ENCODE peak calls at places on chromosomes 16 and 17, in nine cellular contexts. One of them, this sample, is unnamed.

GRCh38 chr17:70168979-70169706 is at the start of gene KCNJ2:
- DNase-seq in A549: peak; percentile 85
- DNase-seq in transverse colon: peak; percentile 91
- DNase-seq in stomach: peak; percentile 92
- DNase-seq in tibial nerve: peak; percentile 64
- DNase-seq in GM12878: no peak
- DNase-seq in sigmoid colon: peak; percentile 91
- DNase-seq in esophagus muscularis mucosa: peak; percentile 95
- DNase-seq in H1: peak; percentile 88
- DNase-seq in this sample: peak; percentile 88

GRCh38 chr16:29899516-29900101 is at the start of gene SEZ6L2:
- DNase-seq in A549: peak; percentile 89
- DNase-seq in transverse colon: peak; percentile 86
- DNase-seq in stomach: peak; percentile 89
- DNase-seq in tibial nerve: no peak
- DNase-seq in GM12878: no peak
- DNase-seq in sigmoid colon: no peak
- DNase-seq in esophagus muscularis mucosa: no peak
- DNase-seq in H1: peak; percentile 95
- DNase-seq in this sample: no peak

GRCh38 chr16:88358033-88358481 is 24.7 kb upstream of the ZNF469 start:
- DNase-seq in A549: no peak
- DNase-seq in transverse colon: no peak
- DNase-seq in stomach: no peak
- DNase-seq in tibial nerve: no peak
- DNase-seq in GM12878: no peak
- DNase-seq in sigmoid colon: peak; percentile 59
- DNase-seq in esophagus muscularis mucosa: no peak
- DNase-seq in H1: no peak
- DNase-seq in this sample: no peak

GRCh38 chr17:50206604-50207293 is 5.3 kb upstream of the COL1A1 start:
- DNase-seq in A549: no peak
- DNase-seq in transverse colon: peak; percentile 35
- DNase-seq in stomach: no peak
- DNase-seq in tibial nerve: peak; percentile 43
- DNase-seq in GM12878: no peak
- DNase-seq in sigmoid colon: peak; percentile 87
- DNase-seq in esophagus muscularis mucosa: no peak
- DNase-seq in H1: peak; percentile 83
- DNase-seq in this sample: peak; percentile 75

GRCh38 chr16:53091508-53092211 is 36.9 kb downstream of the CHD9 start:
- DNase-seq in A549: no peak
- DNase-seq in transverse colon: peak; percentile 42
- DNase-seq in stomach: peak; percentile 27
- DNase-seq in tibial nerve: no peak
- DNase-seq in GM12878: peak; percentile 72
- DNase-seq in sigmoid colon: peak; percentile 85
- DNase-seq in esophagus muscularis mucosa: no peak
- DNase-seq in H1: no peak
- DNase-seq in this sample: peak; percentile 43

GRCh38 chr17:42832934-42833770 is at the start of gene PSME3:
- DNase-seq in A549: peak; percentile 96
- DNase-seq in transverse colon: peak; percentile 93
- DNase-seq in stomach: peak; percentile 93
- DNase-seq in tibial nerve: peak; percentile 65
- DNase-seq in GM12878: peak; percentile 59
- DNase-seq in sigmoid colon: peak; percentile 94
- DNase-seq in esophagus muscularis mucosa: peak; percentile 97
- DNase-seq in H1: peak; percentile 96
- DNase-seq in this sample: peak; percentile 89

GRCh38 chr16:87457724-87458423 is 35.0 kb downstream of the ZCCHC14 start:
- DNase-seq in A549: no peak
- DNase-seq in transverse colon: no peak
- DNase-seq in stomach: no peak
- DNase-seq in tibial nerve: no peak
- DNase-seq in GM12878: peak; percentile 38
- DNase-seq in sigmoid colon: no peak
- DNase-seq in esophagus muscularis mucosa: no peak
- DNase-seq in H1: no peak
- DNase-seq in this sample: no peak

GRCh38 chr17:61349350-61349749 is 50.3 kb upstream of the TBX2 start:
- DNase-seq in A549: no peak
- DNase-seq in transverse colon: no peak
- DNase-seq in stomach: no peak
- DNase-seq in tibial nerve: no peak
- DNase-seq in GM12878: no peak
- DNase-seq in sigmoid colon: no peak
- DNase-seq in esophagus muscularis mucosa: no peak
- DNase-seq in H1: no peak
- DNase-seq in this sample: no peak

GRCh38 chr17:72838581-72838980 is 253.9 kb downstream of the SLC39A11 start:
- DNase-seq in A549: no peak
- DNase-seq in transverse colon: no peak
- DNase-seq in stomach: no peak
- DNase-seq in tibial nerve: no peak
- DNase-seq in GM12878: no peak
- DNase-seq in sigmoid colon: no peak
- DNase-seq in esophagus muscularis mucosa: no peak
- DNase-seq in H1: no peak
- DNase-seq in this sample: no peak

GRCh38 chr17:62876664-62877411 is 68.7 kb upstream of the MARCHF10 start:
- DNase-seq in A549: no peak
- DNase-seq in transverse colon: no peak
- DNase-seq in stomach: no peak
- DNase-seq in tibial nerve: no peak
- DNase-seq in GM12878: no peak
- DNase-seq in sigmoid colon: no peak
- DNase-seq in esophagus muscularis mucosa: no peak
- DNase-seq in H1: no peak
- DNase-seq in this sample: no peak

GRCh38 chr17:70369296-70369855 is 200.0 kb downstream of the KCNJ2 start:
- DNase-seq in A549: no peak
- DNase-seq in transverse colon: no peak
- DNase-seq in stomach: no peak
- DNase-seq in tibial nerve: no peak
- DNase-seq in GM12878: no peak
- DNase-seq in sigmoid colon: no peak
- DNase-seq in esophagus muscularis mucosa: no peak
- DNase-seq in H1: no peak
- DNase-seq in this sample: no peak

GRCh38 chr16:88744520-88744835 is 38.2 kb downstream of the CTU2 start:
- DNase-seq in A549: no peak
- DNase-seq in transverse colon: no peak
- DNase-seq in stomach: no peak
- DNase-seq in tibial nerve: no peak
- DNase-seq in GM12878: no peak
- DNase-seq in sigmoid colon: no peak
- DNase-seq in esophagus muscularis mucosa: no peak
- DNase-seq in H1: no peak
- DNase-seq in this sample: no peak

DNA sequence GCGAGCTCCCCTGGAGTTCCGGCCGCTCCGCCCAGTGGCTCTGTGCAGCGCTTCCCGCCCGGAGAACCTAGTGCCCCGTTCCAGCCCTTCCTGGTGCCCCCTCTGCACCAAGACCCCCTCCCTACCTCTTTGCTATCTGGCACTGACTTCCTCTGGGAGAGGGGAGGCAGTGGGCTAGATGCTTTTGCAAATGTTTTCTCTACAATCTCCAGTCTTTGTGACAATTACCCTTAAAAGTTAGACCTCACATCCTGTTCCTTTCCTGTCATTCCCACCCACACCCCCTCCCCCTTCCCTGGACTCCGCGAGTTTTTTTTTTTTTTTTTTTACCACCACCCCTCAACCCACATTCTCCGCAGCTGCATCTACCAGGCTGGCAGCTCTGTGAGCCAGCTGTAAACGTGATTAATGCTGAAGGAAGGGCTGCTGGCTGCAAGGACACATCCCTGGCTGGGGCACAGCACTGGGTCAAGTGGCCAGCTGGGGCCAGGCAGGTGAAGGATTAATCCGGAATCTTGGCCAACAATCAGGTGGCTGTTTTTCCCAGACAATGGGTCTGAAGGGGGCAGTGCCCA is 101.5 kb downstream of the MGAT5B start:
- DNase-seq in A549: no peak
- DNase-seq in transverse colon: no peak
- DNase-seq in stomach: no peak
- DNase-seq in tibial nerve: no peak
- DNase-seq in GM12878: no peak
- DNase-seq in sigmoid colon: no peak
- DNase-seq in esophagus muscularis mucosa: no peak
- DNase-seq in H1: peak; percentile 86
- DNase-seq in this sample: no peak
- TF ChIP-seq EP300 in A549: no peak
- TF ChIP-seq EP300 in transverse colon: no peak
- TF ChIP-seq EP300 in stomach: no peak
- TF ChIP-seq EP300 in tibial nerve: no peak
- TF ChIP-seq EP300 in GM12878: no peak
- TF ChIP-seq EP300 in sigmoid colon: no peak
- TF ChIP-seq EP300 in esophagus muscularis mucosa: no peak
- TF ChIP-seq EP300 in H1: no peak
- TF ChIP-seq EP300 in this sample: no peak

GRCh38 chr17:18855831-18856624 is 1.9 kb upstream of the PRPSAP2 start:
- DNase-seq in A549: peak; percentile 97
- DNase-seq in transverse colon: peak; percentile 94
- DNase-seq in stomach: peak; percentile 94
- DNase-seq in tibial nerve: peak; percentile 86
- DNase-seq in GM12878: peak; percentile 80
- DNase-seq in sigmoid colon: peak; percentile 98
- DNase-seq in esophagus muscularis mucosa: peak; percentile 98
- DNase-seq in H1: peak; percentile 85
- DNase-seq in this sample: peak; percentile 91

GRCh38 chr17:18860161-18860972 is 2.4 kb downstream of the PRPSAP2 start:
- DNase-seq in A549: no peak
- DNase-seq in transverse colon: no peak
- DNase-seq in stomach: no peak
- DNase-seq in tibial nerve: no peak
- DNase-seq in GM12878: peak; percentile 79
- DNase-seq in sigmoid colon: no peak
- DNase-seq in esophagus muscularis mucosa: no peak
- DNase-seq in H1: no peak
- DNase-seq in this sample: no peak

GRCh38 chr17:18859256-18859655 is 1.3 kb downstream of the PRPSAP2 start:
- DNase-seq in A549: no peak
- DNase-seq in transverse colon: no peak
- DNase-seq in stomach: no peak
- DNase-seq in tibial nerve: no peak
- DNase-seq in GM12878: no peak
- DNase-seq in sigmoid colon: no peak
- DNase-seq in esophagus muscularis mucosa: no peak
- DNase-seq in H1: peak; percentile 32
- DNase-seq in this sample: no peak

GRCh38 chr17:18858567-18859245 is 775 bp downstream of the PRPSAP2 start:
- DNase-seq in A549: no peak
- DNase-seq in transverse colon: no peak
- DNase-seq in stomach: no peak
- DNase-seq in tibial nerve: no peak
- DNase-seq in GM12878: no peak
- DNase-seq in sigmoid colon: no peak
- DNase-seq in esophagus muscularis mucosa: no peak
- DNase-seq in H1: no peak
- DNase-seq in this sample: no peak

GRCh38 chr17:18857864-18858566 is at the start of gene PRPSAP2:
- DNase-seq in A549: peak; percentile 96
- DNase-seq in transverse colon: peak; percentile 98
- DNase-seq in stomach: peak; percentile 98
- DNase-seq in tibial nerve: peak; percentile 93
- DNase-seq in GM12878: peak; percentile 82
- DNase-seq in sigmoid colon: peak; percentile 98
- DNase-seq in esophagus muscularis mucosa: peak; percentile 99
- DNase-seq in H1: peak; percentile 93
- DNase-seq in this sample: peak; percentile 95
- TF ChIP-seq POLR2A in A549: peak; percentile 70
- TF ChIP-seq POLR2A in transverse colon: peak; percentile 42
- TF ChIP-seq POLR2A in stomach: no peak
- TF ChIP-seq POLR2A in tibial nerve: peak; percentile 39
- TF ChIP-seq POLR2A in GM12878: peak; percentile 74
- TF ChIP-seq POLR2A in sigmoid colon: no peak
- TF ChIP-seq POLR2A in esophagus muscularis mucosa: no peak
- TF ChIP-seq POLR2A in H1: peak; percentile 86
- TF ChIP-seq POLR2A in this sample: no peak

GRCh38 chr16:57938484-57938883 is 32.4 kb downstream of the CNGB1 start:
- DNase-seq in A549: no peak
- DNase-seq in transverse colon: no peak
- DNase-seq in stomach: no peak
- DNase-seq in tibial nerve: no peak
- DNase-seq in GM12878: no peak
- DNase-seq in sigmoid colon: no peak
- DNase-seq in esophagus muscularis mucosa: no peak
- DNase-seq in H1: no peak
- DNase-seq in this sample: no peak
- H3K27ac ChIP-seq in A549: no peak overlapping the region
- H3K27ac ChIP-seq in transverse colon: no peak overlapping the region
- H3K27ac ChIP-seq in stomach: no peak overlapping the region
- H3K27ac ChIP-seq in tibial nerve: no peak overlapping the region
- H3K27ac ChIP-seq in GM12878: no peak overlapping the region
- H3K27ac ChIP-seq in sigmoid colon: no peak overlapping the region
- H3K27ac ChIP-seq in esophagus muscularis mucosa: no peak overlapping the region
- H3K27ac ChIP-seq in H1: no peak overlapping the region
- H3K27ac ChIP-seq in this sample: no peak overlapping the region

DNA sequence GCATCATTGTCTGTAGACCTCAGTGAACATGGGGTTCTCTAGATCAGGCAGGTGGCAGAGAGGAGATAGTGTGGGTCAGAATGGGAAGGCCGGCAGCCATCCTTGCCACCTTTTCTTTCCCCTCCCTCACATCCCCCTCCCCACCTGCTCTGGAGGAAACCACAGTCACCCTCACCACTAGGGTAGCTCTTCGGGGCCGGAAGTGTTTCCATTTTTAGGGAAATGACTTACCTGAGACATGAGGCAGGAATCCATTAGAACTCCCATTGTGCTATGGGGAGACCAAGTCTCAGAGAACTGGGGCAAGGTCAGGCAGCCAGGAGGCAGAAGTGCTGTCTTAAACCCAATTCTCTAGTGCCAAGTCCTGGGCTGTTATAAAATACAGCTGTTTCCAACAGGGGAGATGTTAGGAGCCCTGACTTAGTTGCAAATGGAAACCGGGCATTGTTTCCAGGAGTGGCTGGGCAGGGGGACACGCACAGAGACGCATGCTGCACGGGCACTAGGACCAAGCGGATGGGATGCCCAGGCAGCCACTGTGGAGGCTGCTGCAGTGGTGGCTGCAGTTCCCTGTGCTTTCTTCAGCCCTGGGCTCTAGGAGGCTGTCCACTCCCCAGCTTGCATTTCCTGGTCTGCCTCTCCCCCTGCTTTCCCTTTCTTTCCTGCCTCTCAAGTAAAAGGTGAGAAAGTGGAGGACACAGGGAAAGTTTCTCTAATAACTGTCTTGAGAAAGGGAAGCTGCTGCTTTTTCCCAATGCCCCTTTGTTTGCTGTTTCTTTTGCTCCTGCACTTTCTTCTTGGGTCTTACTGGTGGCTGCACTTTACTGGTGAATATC is 2.8 kb downstream of the HAS3 start:
- DNase-seq in A549: no peak
- DNase-seq in transverse colon: no peak
- DNase-seq in stomach: no peak
- DNase-seq in tibial nerve: no peak
- DNase-seq in GM12878: no peak
- DNase-seq in sigmoid colon: no peak
- DNase-seq in esophagus muscularis mucosa: no peak
- DNase-seq in H1: no peak
- DNase-seq in this sample: no peak
- TF ChIP-seq EP300 in A549: no peak
- TF ChIP-seq EP300 in transverse colon: no peak
- TF ChIP-seq EP300 in stomach: no peak
- TF ChIP-seq EP300 in tibial nerve: no peak
- TF ChIP-seq EP300 in GM12878: no peak
- TF ChIP-seq EP300 in sigmoid colon: no peak
- TF ChIP-seq EP300 in esophagus muscularis mucosa: no peak
- TF ChIP-seq EP300 in H1: no peak
- TF ChIP-seq EP300 in this sample: no peak

This sample was measured in ovary.